ENCODE peak calls at places on chromosomes 2 and 18, in seven cellular contexts. One of them, this sample, is unnamed.

GRCh38 chr18:44679056-44679911 is 1.4 kb upstream of the SETBP1 start:
- DNase-seq in HCT116: no peak
- DNase-seq in HepG2: peak
- DNase-seq in K562: peak
- DNase-seq in GM12878: no peak
- DNase-seq in SK-N-SH: peak
- DNase-seq in H1: peak
- DNase-seq in this sample: no peak

GRCh38 chr18:26471027-26471426 is 77.3 kb downstream of the KCTD1 start:
- DNase-seq in SK-N-SH: no peak
- DNase-seq in K562: no peak
- DNase-seq in GM12878: no peak
- DNase-seq in H1: no peak
- DNase-seq in HCT116: no peak
- DNase-seq in HepG2: no peak
- DNase-seq in this sample: no peak

GRCh38 chr2:10331702-10332401 is 29.1 kb downstream of the HPCAL1 start:
- DNase-seq in HepG2: no peak
- DNase-seq in GM12878: peak
- DNase-seq in K562: peak
- DNase-seq in H1: no peak
- DNase-seq in HCT116: no peak
- DNase-seq in SK-N-SH: no peak
- DNase-seq in this sample: no peak

GRCh38 chr18:9779630-9780029 is 71.5 kb downstream of the RAB31 start:
- DNase-seq in K562: no peak
- DNase-seq in H1: no peak
- DNase-seq in SK-N-SH: no peak
- DNase-seq in GM12878: no peak
- DNase-seq in HepG2: peak
- DNase-seq in HCT116: no peak
- DNase-seq in this sample: no peak

GRCh38 chr2:241209271-241209670 is 20.8 kb downstream of the ANO7 start:
- DNase-seq in GM12878: no peak
- DNase-seq in HepG2: no peak
- DNase-seq in K562: peak
- DNase-seq in H1: no peak
- DNase-seq in HCT116: no peak
- DNase-seq in SK-N-SH: no peak
- DNase-seq in this sample: no peak

GRCh38 chr2:660029-660428 is 17.2 kb downstream of the TMEM18 start:
- DNase-seq in SK-N-SH: no peak
- DNase-seq in H1: no peak
- DNase-seq in HepG2: no peak
- DNase-seq in GM12878: no peak
- DNase-seq in HCT116: no peak
- DNase-seq in K562: no peak
- DNase-seq in this sample: no peak

GRCh38 chr18:28065031-28065792 is 111.7 kb downstream of the CDH2 start:
- DNase-seq in GM12878: no peak
- DNase-seq in HCT116: no peak
- DNase-seq in HepG2: peak
- DNase-seq in K562: no peak
- DNase-seq in SK-N-SH: no peak
- DNase-seq in H1: no peak
- DNase-seq in this sample: no peak

GRCh38 chr2:12326449-12327190 is 390.1 kb upstream of the TRIB2 start:
- DNase-seq in K562: no peak
- DNase-seq in SK-N-SH: no peak
- DNase-seq in H1: peak
- DNase-seq in HCT116: no peak
- DNase-seq in HepG2: peak
- DNase-seq in GM12878: no peak
- DNase-seq in this sample: no peak

GRCh38 chr2:216679658-216680024 is 15.7 kb downstream of the IGFBP5 start:
- DNase-seq in HCT116: no peak
- DNase-seq in K562: no peak
- DNase-seq in HepG2: no peak
- DNase-seq in SK-N-SH: no peak
- DNase-seq in H1: no peak
- DNase-seq in GM12878: no peak
- DNase-seq in this sample: no peak

GRCh38 chr2:8580316-8581047 is 101.4 kb upstream of the ID2 start:
- DNase-seq in K562: no peak
- DNase-seq in GM12878: no peak
- DNase-seq in H1: no peak
- DNase-seq in SK-N-SH: no peak
- DNase-seq in HCT116: no peak
- DNase-seq in HepG2: no peak
- DNase-seq in this sample: no peak

GRCh38 chr2:85757860-85758259 is 4.1 kb downstream of the ATOH8 start:
- DNase-seq in H1: no peak
- DNase-seq in K562: no peak
- DNase-seq in GM12878: no peak
- DNase-seq in HepG2: no peak
- DNase-seq in SK-N-SH: no peak
- DNase-seq in HCT116: no peak
- DNase-seq in this sample: no peak
- H3K4me3 ChIP-seq in H1: no peak
- H3K4me3 ChIP-seq in K562: no peak
- H3K4me3 ChIP-seq in GM12878: no peak
- H3K4me3 ChIP-seq in HepG2: no peak
- H3K4me3 ChIP-seq in SK-N-SH: no peak
- H3K4me3 ChIP-seq in HCT116: no peak
- H3K4me3 ChIP-seq in this sample: no peak

DNA sequence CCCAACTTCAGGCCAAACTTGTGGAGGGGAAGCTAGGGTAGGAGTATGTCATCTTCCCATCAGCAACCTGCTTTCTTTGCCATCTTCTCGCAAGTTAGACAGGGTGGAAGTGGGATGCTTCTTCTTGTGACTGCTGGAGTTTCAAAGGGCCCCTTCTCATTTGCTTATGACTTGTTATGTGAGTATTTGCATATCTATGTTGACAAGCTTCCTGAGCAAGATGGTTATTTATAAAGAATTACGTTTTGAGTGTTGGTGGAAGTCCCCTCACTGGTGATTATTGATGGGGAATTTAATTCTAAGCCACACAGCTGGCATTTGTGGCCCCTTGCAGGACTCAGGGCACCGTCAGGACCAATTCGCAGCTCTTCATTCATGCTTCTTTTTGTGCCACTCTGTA is 791.0 kb downstream of the LRRTM4 start:
- DNase-seq in K562: no peak
- DNase-seq in HepG2: no peak
- DNase-seq in H1: no peak
- DNase-seq in HCT116: no peak
- DNase-seq in SK-N-SH: no peak
- DNase-seq in GM12878: no peak
- DNase-seq in this sample: no peak
- TF ChIP-seq YY1 in K562: no peak
- TF ChIP-seq YY1 in HepG2: no peak
- TF ChIP-seq YY1 in H1: no peak
- TF ChIP-seq YY1 in HCT116: no peak
- TF ChIP-seq YY1 in SK-N-SH: no peak
- TF ChIP-seq YY1 in GM12878: no peak
- TF ChIP-seq YY1 in this sample: no peak

GRCh38 chr18:48135436-48135966 is 205.0 kb upstream of the SMAD2 start:
- DNase-seq in SK-N-SH: no peak
- DNase-seq in K562: no peak
- DNase-seq in HepG2: no peak
- DNase-seq in H1: no peak
- DNase-seq in HCT116: no peak
- DNase-seq in GM12878: no peak
- DNase-seq in this sample: no peak
- H3K4me3 ChIP-seq in SK-N-SH: peak
- H3K4me3 ChIP-seq in K562: no peak
- H3K4me3 ChIP-seq in HepG2: no peak
- H3K4me3 ChIP-seq in H1: peak
- H3K4me3 ChIP-seq in HCT116: peak
- H3K4me3 ChIP-seq in GM12878: no peak
- H3K4me3 ChIP-seq in this sample: peak

GRCh38 chr2:39743170-39743851 is 35.7 kb downstream of the THUMPD2 start:
- DNase-seq in HCT116: no peak
- DNase-seq in HepG2: no peak
- DNase-seq in H1: no peak
- DNase-seq in K562: no peak
- DNase-seq in GM12878: no peak
- DNase-seq in SK-N-SH: no peak
- DNase-seq in this sample: no peak
- TF ChIP-seq YY1 in HCT116: no peak
- TF ChIP-seq YY1 in HepG2: no peak
- TF ChIP-seq YY1 in H1: no peak
- TF ChIP-seq YY1 in K562: no peak
- TF ChIP-seq YY1 in GM12878: no peak
- TF ChIP-seq YY1 in SK-N-SH: no peak
- TF ChIP-seq YY1 in this sample: no peak

GRCh38 chr2:137964066-137964858 is at the start of gene HNMT:
- DNase-seq in SK-N-SH: peak
- DNase-seq in GM12878: no peak
- DNase-seq in K562: peak
- DNase-seq in HepG2: peak
- DNase-seq in HCT116: no peak
- DNase-seq in H1: peak
- DNase-seq in this sample: no peak

GRCh38 chr2:137964859-137965459 is 686 bp downstream of the HNMT start:
- DNase-seq in HepG2: no peak
- DNase-seq in K562: no peak
- DNase-seq in GM12878: no peak
- DNase-seq in H1: no peak
- DNase-seq in SK-N-SH: peak
- DNase-seq in HCT116: no peak
- DNase-seq in this sample: no peak

GRCh38 chr2:137966043-137966442 is 1.8 kb downstream of the HNMT start:
- DNase-seq in HepG2: no peak
- DNase-seq in H1: no peak
- DNase-seq in HCT116: no peak
- DNase-seq in K562: no peak
- DNase-seq in SK-N-SH: no peak
- DNase-seq in GM12878: no peak
- DNase-seq in this sample: no peak

GRCh38 chr2:137961602-137962001 is 2.7 kb upstream of the HNMT start:
- DNase-seq in SK-N-SH: no peak
- DNase-seq in HCT116: no peak
- DNase-seq in HepG2: no peak
- DNase-seq in GM12878: no peak
- DNase-seq in H1: no peak
- DNase-seq in K562: no peak
- DNase-seq in this sample: no peak

DNA sequence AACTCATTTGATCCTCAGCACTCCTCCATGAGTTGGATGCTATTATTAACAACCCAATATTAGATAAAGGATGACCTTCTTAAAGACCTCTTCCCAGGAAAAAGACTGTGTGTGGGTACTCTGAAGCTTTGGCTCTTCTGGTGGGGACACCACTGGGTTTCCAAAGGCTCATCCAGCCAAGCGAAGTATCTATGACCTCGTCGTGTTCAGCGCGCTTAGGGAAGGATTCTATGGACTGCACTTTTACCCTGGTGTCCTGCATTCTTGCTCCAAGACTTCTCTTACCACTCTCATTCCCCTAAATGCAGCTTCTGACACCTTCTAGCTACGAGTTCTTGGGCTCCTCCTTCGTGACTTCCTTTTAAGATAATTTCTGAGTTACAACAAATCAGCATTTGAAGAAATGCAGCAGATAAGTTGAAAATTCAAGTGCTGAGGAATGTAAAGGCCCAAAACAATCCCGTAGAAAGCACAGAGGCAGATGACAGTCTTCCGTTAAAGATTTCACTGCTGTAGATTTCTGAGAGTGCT is 673 bp upstream of the HNMT start:
- DNase-seq in H1: no peak
- DNase-seq in GM12878: no peak
- DNase-seq in K562: peak
- DNase-seq in HepG2: peak
- DNase-seq in HCT116: no peak
- DNase-seq in SK-N-SH: no peak
- DNase-seq in this sample: no peak
- H3K4me3 ChIP-seq in H1: no peak
- H3K4me3 ChIP-seq in GM12878: no peak
- H3K4me3 ChIP-seq in K562: no peak
- H3K4me3 ChIP-seq in HepG2: peak
- H3K4me3 ChIP-seq in HCT116: no peak
- H3K4me3 ChIP-seq in SK-N-SH: no peak
- H3K4me3 ChIP-seq in this sample: no peak

DNA sequence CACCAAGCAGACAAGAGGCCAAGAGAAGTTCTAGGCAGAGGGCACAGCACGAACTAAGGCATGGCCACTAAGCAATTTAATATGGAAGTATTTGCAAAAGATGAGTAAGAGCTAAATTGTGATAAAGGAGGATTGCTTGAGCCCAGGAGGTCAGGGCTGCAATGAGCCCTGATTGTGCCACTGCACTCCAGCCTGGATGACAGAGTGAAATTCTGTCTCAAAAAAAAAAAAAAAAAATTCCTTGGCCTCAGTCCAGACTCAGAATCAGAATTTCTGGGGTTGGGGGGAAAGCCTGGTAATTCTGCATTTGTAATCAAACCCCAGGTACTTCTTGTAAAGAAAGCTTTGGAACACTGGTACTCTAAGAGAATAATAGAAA is 46.8 kb upstream of the RTN4 start:
- DNase-seq in H1: no peak
- DNase-seq in SK-N-SH: no peak
- DNase-seq in K562: no peak
- DNase-seq in HCT116: no peak
- DNase-seq in GM12878: no peak
- DNase-seq in HepG2: no peak
- DNase-seq in this sample: no peak
- TF ChIP-seq YY1 in H1: no peak
- TF ChIP-seq YY1 in SK-N-SH: no peak
- TF ChIP-seq YY1 in K562: no peak
- TF ChIP-seq YY1 in HCT116: no peak
- TF ChIP-seq YY1 in GM12878: no peak
- TF ChIP-seq YY1 in HepG2: no peak
- TF ChIP-seq YY1 in this sample: no peak

This sample was measured in NT2/D1.